ENCODE peak calls at places on chromosomes 11 and 22, in four cellular contexts. M is H1, G is K562, W is mammary epithelial cell. B is an unnamed sample.
A peak's percentile ranks its signal among the peaks of the same experiment; 100 is the strongest.

GRCh38 chr11:76680517-76681425 is 10.2 kb upstream of the LRRC32 start:
- DNase-seq in W (peak; percentile 25), G (peak; percentile 81), M (peak; percentile 89), B (peak; percentile 81)

GRCh38 chr11:74550991-74551753 is 41.2 kb upstream of the POLD3 start:
- DNase-seq in M (no peak), W (no peak), G (no peak), B (no peak)

GRCh38 chr11:60459345-60459744 is 3.7 kb downstream of the MS4A1 start:
- DNase-seq in W (no peak), M (no peak), G (no peak), B (no peak)

GRCh38 chr11:87574193-87574592 is 536.5 kb downstream of the TMEM135 start:
- DNase-seq in G (no peak), M (no peak), W (no peak), B (no peak)

GRCh38 chr11:38543311-38543710 is 1945.3 kb upstream of the RAG2 start:
- DNase-seq in W (peak; percentile 27), M (no peak), G (no peak), B (peak; percentile 6)

GRCh38 chr11:2594267-2594666 is 105.5 kb downstream of the KCNQ1OT1 start:
- DNase-seq in W (no peak), G (no peak), M (no peak), B (no peak)

GRCh38 chr11:64591257-64592233 is 525 bp downstream of the SLC22A12 start:
- DNase-seq in M (no peak), G (no peak), W (no peak), B (no peak)

GRCh38 chr22:37503850-37504249 is 15.4 kb downstream of the CARD10 start:
- DNase-seq in W (no peak), G (no peak), M (no peak), B (no peak)

GRCh38 chr11:67615455-67616430 is 9.0 kb downstream of the NDUFV1 start:
- DNase-seq in W (no peak), G (peak; percentile 59), M (peak; percentile 93), B (peak; percentile 62)

GRCh38 chr11:71447791-71448256 is 369 bp downstream of the DHCR7 start:
- DNase-seq in M (peak; percentile 83), G (peak; percentile 39), W (peak; percentile 26), B (no peak)

GRCh38 chr11:131073167-131073566 is 156.9 kb upstream of the SNX19 start:
- DNase-seq in W (no peak), M (no peak), G (no peak), B (no peak)

GRCh38 chr22:17483670-17484372 is 79.5 kb upstream of the SLC25A18 start:
- DNase-seq in W (no peak), M (no peak), G (no peak), B (no peak)

GRCh38 chr11:57424137-57424801 is 2.7 kb downstream of the SLC43A3 start:
- DNase-seq in M (no peak), W (no peak), G (no peak), B (no peak)

GRCh38 chr22:38112361-38112760 is 1.9 kb upstream of the BAIAP2L2 start:
- DNase-seq in W (no peak), G (no peak), M (no peak), B (no peak)

GRCh38 chr11:88188251-88189030 is 13.2 kb upstream of the RAB38 start:
- DNase-seq in G (peak; percentile 6), M (no peak), W (no peak), B (no peak)

GRCh38 chr11:77619576-77620198 is 17.9 kb downstream of the CLNS1A start:
- DNase-seq in M (no peak), W (peak; percentile 50), G (peak; percentile 64), B (peak; percentile 92)

GRCh38 chr22:17944205-17944725 is 80.1 kb downstream of the MICAL3 start:
- DNase-seq in W (no peak), M (no peak), G (no peak), B (no peak)

GRCh38 chr11:15192007-15192556 is 77.4 kb downstream of the INSC start:
- DNase-seq in G (no peak), W (no peak), M (no peak), B (no peak)

GRCh38 chr11:29051935-29052334 is 943.7 kb downstream of the METTL15 start:
- DNase-seq in W (peak; percentile 78), M (no peak), G (no peak), B (peak; percentile 25)

GRCh38 chr11:118410055-118410745 is 8.8 kb downstream of the ATP5MG start:
- DNase-seq in G (no peak), W (no peak), M (no peak), B (no peak)

GRCh38 chr11:130897262-130898182 is 18.8 kb downstream of the SNX19 start:
- DNase-seq in W (peak; percentile 86), G (no peak), M (no peak), B (peak; percentile 81)

GRCh38 chr11:134587345-134587744 is 175.3 kb upstream of the B3GAT1 start:
- DNase-seq in W (no peak), G (no peak), M (peak; percentile 35), B (no peak)

GRCh38 chr22:50673231-50674126 is 856 bp downstream of the SHANK3 start:
- DNase-seq in W (no peak), M (peak; percentile 65), G (no peak), B (no peak)

GRCh38 chr11:15965562-15966250 is 390.6 kb downstream of the SOX6 start:
- DNase-seq in M (no peak), W (peak; percentile 80), G (no peak), B (peak; percentile 16)

GRCh38 chr11:78698612-78699011 is 123.9 kb upstream of the NARS2 start:
- DNase-seq in W (peak; percentile 62), G (no peak), M (no peak), B (peak; percentile 97)

DNA sequence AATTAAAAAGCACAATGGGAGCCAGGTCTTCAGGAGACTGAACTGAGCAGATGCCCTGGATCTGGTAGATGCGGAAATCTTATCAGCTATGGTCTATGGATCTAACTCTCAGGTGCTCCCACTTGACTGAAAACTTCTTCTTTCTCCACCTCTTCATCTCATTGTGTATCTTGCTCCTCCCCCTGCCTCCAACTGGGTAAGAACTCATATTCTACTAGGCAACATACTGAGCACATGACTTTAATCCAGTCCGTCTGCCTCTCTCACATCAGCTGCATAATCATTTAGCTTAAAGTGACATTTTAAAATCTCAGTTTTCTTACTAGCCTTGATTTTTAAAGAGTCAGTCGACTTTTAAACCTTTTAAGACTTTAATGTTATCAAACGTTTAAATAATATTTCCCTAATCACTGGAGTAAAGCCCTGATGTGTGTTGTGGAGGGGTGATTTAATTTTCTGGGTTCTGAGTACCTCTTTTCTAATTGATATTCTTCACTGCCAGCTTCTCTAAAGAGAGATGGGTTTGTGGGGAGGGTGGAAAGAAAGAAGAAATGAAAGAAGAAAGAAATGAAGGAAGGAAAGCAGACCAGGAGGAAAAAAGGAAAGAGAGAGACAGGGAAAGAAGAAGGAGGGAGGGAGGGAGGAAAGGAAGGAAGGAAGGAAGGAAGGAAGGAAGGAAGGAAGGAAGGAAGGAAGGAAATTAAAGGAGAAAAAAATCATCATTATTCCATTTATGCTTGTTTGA is 592.8 kb upstream of the ARHGAP42 start:
- DNase-seq in M (no peak), W (no peak), G (no peak), B (no peak)
- H3K9ac ChIP-seq in M (no peak overlapping the region), W (no peak overlapping the region), G (no peak overlapping the region), B (no peak overlapping the region)

DNA sequence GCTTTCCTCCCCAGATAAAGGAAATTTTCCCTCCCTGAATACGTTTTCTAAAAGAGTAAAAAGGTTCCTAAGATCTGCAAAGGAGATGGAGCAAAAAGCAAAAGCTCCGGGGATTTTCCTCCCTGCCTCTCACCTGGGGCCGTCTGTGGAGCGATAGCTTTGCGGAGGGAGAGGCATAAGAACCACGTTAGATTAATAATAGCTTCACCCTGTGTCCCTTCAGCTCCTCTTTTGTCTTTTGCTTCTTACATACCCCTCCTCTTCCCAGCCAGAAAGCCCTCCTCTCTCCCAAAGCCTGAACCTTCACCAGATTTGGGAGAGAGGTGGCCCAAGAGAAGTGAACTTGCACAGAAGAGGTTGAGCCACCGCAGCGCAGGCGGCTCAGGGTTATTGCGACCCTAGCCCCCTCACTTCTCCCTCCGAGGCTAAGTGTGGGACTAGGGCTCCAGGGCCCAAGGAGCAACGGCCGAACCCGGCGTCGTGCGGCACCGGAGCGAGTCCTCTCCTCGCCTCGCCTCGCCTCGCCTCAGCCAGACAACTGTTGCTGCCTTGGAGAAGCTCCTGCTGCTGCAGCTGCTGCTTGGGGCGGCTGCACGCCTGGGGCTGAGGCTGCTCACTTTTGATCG is 97.6 kb upstream of the HSD17B12 start:
- DNase-seq in W (no peak), M (peak; percentile 63), G (no peak), B (no peak)
- TF ChIP-seq EZH2 in W (peak; percentile 48), M (peak; percentile 49), G (no peak), B (no peak)

GRCh38 chr11:115458877-115459276 is 45.3 kb downstream of the CADM1 start:
- DNase-seq in G (no peak), M (no peak), W (peak; percentile 16), B (no peak)
- H3K79me2 ChIP-seq in G (no peaks in the 10 kb centered on the region), M (no peaks in the 10 kb centered on the region), W (peaks cover 79% of the 10 kb centered on the region), B (no peaks in the 10 kb centered on the region)

GRCh38 chr11:86245369-86246292 is 1.1 kb downstream of the EED start:
- DNase-seq in M (no peak), G (peak; percentile 40), W (peak; percentile 19), B (no peak)

GRCh38 chr11:86244063-86244521 is 461 bp upstream of the EED start:
- DNase-seq in W (peak; percentile 82), M (no peak), G (peak; percentile 95), B (peak; percentile 79)

GRCh38 chr11:86244522-86245368 is at the start of gene EED:
- DNase-seq in G (peak; percentile 97), M (peak; percentile 94), W (peak; percentile 97), B (peak; percentile 88)

GRCh38 chr11:86247608-86248007 is 3.1 kb downstream of the EED start:
- DNase-seq in W (peak; percentile 41), G (peak; percentile 65), M (no peak), B (peak; percentile 73)

DNA sequence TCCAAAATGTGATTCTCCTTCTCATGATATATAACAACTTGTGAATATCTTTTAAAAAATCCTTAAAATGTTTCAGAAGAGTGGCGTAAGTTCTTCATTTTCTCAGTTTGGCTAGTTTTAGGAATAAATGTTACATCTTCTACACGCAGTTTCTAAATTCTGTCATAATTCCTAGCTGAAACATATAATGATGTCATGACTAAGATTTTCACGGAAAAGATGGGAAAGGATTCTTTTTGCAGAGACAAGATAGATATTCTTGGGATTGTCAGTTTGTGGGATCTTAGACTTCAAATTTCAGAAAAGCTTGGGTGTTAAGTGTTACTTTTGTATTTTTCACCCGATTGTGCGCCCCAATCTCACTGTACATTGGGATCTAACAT is 1.7 kb downstream of the EED start:
- DNase-seq in M (no peak), G (no peak), W (no peak), B (no peak)
- H3K9ac ChIP-seq in M (no peak overlapping the region), G (no peak overlapping the region), W (peak overlapping the region; percentile 99), B (peak overlapping the region; percentile 98)

DNA sequence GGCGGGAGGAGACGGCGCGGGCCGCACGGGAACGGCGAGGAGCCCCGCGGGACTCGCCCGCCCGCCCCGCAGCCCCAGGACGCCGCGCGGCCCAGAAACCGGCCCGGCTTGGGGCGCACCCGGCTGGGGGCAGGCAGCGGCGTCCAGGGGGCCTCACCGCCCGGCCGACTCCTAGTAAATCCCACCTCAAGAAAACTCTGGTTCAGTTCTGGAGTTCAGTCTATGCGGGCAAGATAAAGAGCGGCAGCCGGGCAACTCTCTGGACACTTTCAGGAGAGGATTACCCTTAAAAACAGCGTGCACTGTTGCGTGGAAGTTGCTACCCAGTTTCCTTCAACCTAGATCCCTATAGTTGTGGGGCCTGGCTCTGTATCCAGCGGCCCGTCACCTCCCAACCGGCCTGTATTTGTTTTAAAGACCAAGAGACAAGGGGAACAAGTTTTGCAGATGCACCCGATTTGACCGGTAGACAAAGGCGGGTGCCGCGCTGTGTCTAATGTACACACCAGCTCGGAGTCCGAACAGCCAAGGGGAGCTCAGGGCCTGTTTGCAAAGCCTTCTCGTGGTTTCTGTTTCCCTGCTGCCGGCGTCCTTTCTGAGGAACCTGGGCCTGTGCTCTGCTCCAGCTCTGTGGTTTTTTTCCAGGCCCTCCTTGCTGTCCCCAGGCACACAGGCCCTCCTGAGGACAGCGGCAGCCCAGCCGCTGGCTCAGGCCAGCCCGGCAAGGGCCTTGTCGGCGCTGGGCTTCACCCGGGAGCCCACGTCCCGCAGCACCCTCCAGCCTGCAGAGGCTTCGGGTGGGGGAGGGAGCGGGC is 1.1 kb downstream of the TBX1 start:
- DNase-seq in M (no peak), G (peak; percentile 70), W (no peak), B (peak; percentile 43)
- TF ChIP-seq EZH2 in M (peak; percentile 99), G (no peak), W (no peak), B (no peak)

B was measured in PC-3.